ENCODE peak calls at places on chromosomes 3 and 15, in five cellular contexts. One of them, this sample, is unnamed. For H3K4me1, the result is how much of the 10 kb centered on the place peaks cover.

GRCh38 chr3:100777271-100777670 is 68.0 kb downstream of the TFG start:
- DNase-seq in H9: no peak
- DNase-seq in heart right ventricle: no peak
- DNase-seq in astrocyte: peak
- DNase-seq in A549: no peak
- DNase-seq in this sample: no peak

GRCh38 chr15:70197318-70197944 is 99.7 kb upstream of the TLE3 start:
- DNase-seq in H9: no peak
- DNase-seq in heart right ventricle: no peak
- DNase-seq in astrocyte: peak
- DNase-seq in A549: no peak
- DNase-seq in this sample: no peak

GRCh38 chr3:188349963-188350332 is 196.0 kb downstream of the LPP start:
- DNase-seq in H9: no peak
- DNase-seq in heart right ventricle: no peak
- DNase-seq in astrocyte: no peak
- DNase-seq in A549: no peak
- DNase-seq in this sample: no peak

GRCh38 chr3:170642882-170643601 is 57.2 kb upstream of the SLC7A14 start:
- DNase-seq in H9: no peak
- DNase-seq in heart right ventricle: peak
- DNase-seq in astrocyte: no peak
- DNase-seq in A549: no peak
- DNase-seq in this sample: no peak

GRCh38 chr3:53287413-53287734 is 31.6 kb upstream of the TKT start:
- DNase-seq in H9: no peak
- DNase-seq in heart right ventricle: no peak
- DNase-seq in astrocyte: no peak
- DNase-seq in A549: no peak
- DNase-seq in this sample: no peak

GRCh38 chr15:65056868-65057548 is 10.8 kb downstream of the RASL12 start:
- DNase-seq in H9: no peak
- DNase-seq in heart right ventricle: no peak
- DNase-seq in astrocyte: peak
- DNase-seq in A549: peak
- DNase-seq in this sample: no peak

GRCh38 chr15:80182611-80183210 is 29.9 kb downstream of the FAH start:
- DNase-seq in H9: no peak
- DNase-seq in heart right ventricle: no peak
- DNase-seq in astrocyte: peak
- DNase-seq in A549: no peak
- DNase-seq in this sample: no peak

GRCh38 chr15:52710050-52710709 is 31.0 kb upstream of the ATOSA start:
- DNase-seq in H9: peak
- DNase-seq in heart right ventricle: no peak
- DNase-seq in astrocyte: no peak
- DNase-seq in A549: no peak
- DNase-seq in this sample: no peak

GRCh38 chr3:123314409-123315270 is 112.9 kb downstream of the SEC22A start:
- DNase-seq in H9: peak
- DNase-seq in heart right ventricle: no peak
- DNase-seq in astrocyte: no peak
- DNase-seq in A549: no peak
- DNase-seq in this sample: no peak

GRCh38 chr3:24060055-24060454 is 115.0 kb downstream of the NR1D2 start:
- DNase-seq in H9: no peak
- DNase-seq in heart right ventricle: no peak
- DNase-seq in astrocyte: peak
- DNase-seq in A549: no peak
- DNase-seq in this sample: no peak

GRCh38 chr3:156416846-156417581 is 137.9 kb downstream of the SSR3 start:
- DNase-seq in H9: no peak
- DNase-seq in heart right ventricle: no peak
- DNase-seq in astrocyte: peak
- DNase-seq in A549: no peak
- DNase-seq in this sample: no peak

GRCh38 chr3:142866841-142867631 is 21.8 kb downstream of the PCOLCE2 start:
- DNase-seq in H9: peak
- DNase-seq in heart right ventricle: no peak
- DNase-seq in astrocyte: no peak
- DNase-seq in A549: no peak
- DNase-seq in this sample: no peak

GRCh38 chr3:13045904-13046568 is 27.2 kb downstream of the IQSEC1 start:
- DNase-seq in H9: no peak
- DNase-seq in heart right ventricle: no peak
- DNase-seq in astrocyte: no peak
- DNase-seq in A549: no peak
- DNase-seq in this sample: no peak

GRCh38 chr3:39528844-39529243 is 61.4 kb downstream of the MOBP start:
- DNase-seq in H9: no peak
- DNase-seq in heart right ventricle: no peak
- DNase-seq in astrocyte: no peak
- DNase-seq in A549: no peak
- DNase-seq in this sample: no peak

GRCh38 chr3:132210476-132211346 is 106.5 kb upstream of the ACP3 start:
- DNase-seq in H9: peak
- DNase-seq in heart right ventricle: no peak
- DNase-seq in astrocyte: no peak
- DNase-seq in A549: peak
- DNase-seq in this sample: no peak

GRCh38 chr3:62876064-62876463 is 848 bp upstream of the CADPS start:
- DNase-seq in H9: peak
- DNase-seq in heart right ventricle: peak
- DNase-seq in astrocyte: peak
- DNase-seq in A549: no peak
- DNase-seq in this sample: peak

GRCh38 chr3:43389388-43390254 is 103.3 kb downstream of the SNRK start:
- DNase-seq in H9: no peak
- DNase-seq in heart right ventricle: no peak
- DNase-seq in astrocyte: peak
- DNase-seq in A549: no peak
- DNase-seq in this sample: no peak

GRCh38 chr3:79354179-79354688 is 413.6 kb downstream of the ROBO1 start:
- DNase-seq in H9: no peak
- DNase-seq in heart right ventricle: no peak
- DNase-seq in astrocyte: no peak
- DNase-seq in A549: no peak
- DNase-seq in this sample: no peak

GRCh38 chr3:55488398-55489055 is 1.4 kb upstream of the WNT5A start:
- DNase-seq in H9: peak
- DNase-seq in heart right ventricle: peak
- DNase-seq in astrocyte: peak
- DNase-seq in A549: peak
- DNase-seq in this sample: peak

GRCh38 chr15:58985443-58985842 is 2.0 kb upstream of the RNF111 start:
- DNase-seq in H9: peak
- DNase-seq in heart right ventricle: no peak
- DNase-seq in astrocyte: no peak
- DNase-seq in A549: no peak
- DNase-seq in this sample: no peak

GRCh38 chr3:42486814-42487569 is 15.5 kb upstream of the VIPR1 start:
- DNase-seq in H9: no peak
- DNase-seq in heart right ventricle: no peak
- DNase-seq in astrocyte: no peak
- DNase-seq in A549: no peak
- DNase-seq in this sample: no peak

GRCh38 chr3:170553788-170554620 is 31.9 kb downstream of the SLC7A14 start:
- DNase-seq in H9: no peak
- DNase-seq in heart right ventricle: no peak
- DNase-seq in astrocyte: no peak
- DNase-seq in A549: no peak
- DNase-seq in this sample: no peak

GRCh38 chr15:22951031-22951380 is 29.2 kb downstream of the CYFIP1 start:
- DNase-seq in H9: no peak
- DNase-seq in heart right ventricle: peak
- DNase-seq in astrocyte: no peak
- DNase-seq in A549: no peak
- DNase-seq in this sample: no peak

GRCh38 chr3:128052831-128053419 is 688 bp downstream of the SEC61A1 start:
- DNase-seq in H9: no peak
- DNase-seq in heart right ventricle: no peak
- DNase-seq in astrocyte: no peak
- DNase-seq in A549: no peak
- DNase-seq in this sample: no peak

GRCh38 chr3:26145769-26146168 is 355.9 kb downstream of the OXSM start:
- DNase-seq in H9: no peak
- DNase-seq in heart right ventricle: no peak
- DNase-seq in astrocyte: no peak
- DNase-seq in A549: no peak
- DNase-seq in this sample: no peak

GRCh38 chr15:91553455-91553854 is 300.1 kb upstream of the SLCO3A1 start:
- DNase-seq in H9: no peak
- DNase-seq in heart right ventricle: no peak
- DNase-seq in astrocyte: no peak
- DNase-seq in A549: no peak
- DNase-seq in this sample: no peak

GRCh38 chr3:24349367-24350019 is 145.2 kb downstream of the THRB start:
- DNase-seq in H9: no peak
- DNase-seq in heart right ventricle: no peak
- DNase-seq in astrocyte: no peak
- DNase-seq in A549: no peak
- DNase-seq in this sample: no peak

GRCh38 chr3:178284180-178284579 is 252.1 kb upstream of the KCNMB2 start:
- DNase-seq in H9: no peak
- DNase-seq in heart right ventricle: no peak
- DNase-seq in astrocyte: no peak
- DNase-seq in A549: no peak
- DNase-seq in this sample: no peak

GRCh38 chr15:33380406-33380805 is 69.6 kb downstream of the RYR3 start:
- DNase-seq in H9: no peak
- DNase-seq in heart right ventricle: no peak
- DNase-seq in astrocyte: no peak
- DNase-seq in A549: no peak
- DNase-seq in this sample: no peak

GRCh38 chr15:74628199-74628598 is 12.6 kb downstream of the CLK3 start:
- DNase-seq in H9: no peak
- DNase-seq in heart right ventricle: no peak
- DNase-seq in astrocyte: no peak
- DNase-seq in A549: no peak
- DNase-seq in this sample: no peak

GRCh38 chr3:4904801-4905695 is 74.2 kb upstream of the BHLHE40 start:
- DNase-seq in H9: no peak
- DNase-seq in heart right ventricle: no peak
- DNase-seq in astrocyte: peak
- DNase-seq in A549: no peak
- DNase-seq in this sample: no peak

GRCh38 chr15:66908503-66909095 is 156.8 kb upstream of the SMAD3 start:
- DNase-seq in H9: no peak
- DNase-seq in heart right ventricle: no peak
- DNase-seq in astrocyte: no peak
- DNase-seq in A549: no peak
- DNase-seq in this sample: no peak

GRCh38 chr15:66905185-66905584 is 160.2 kb upstream of the SMAD3 start:
- DNase-seq in H9: no peak
- DNase-seq in heart right ventricle: no peak
- DNase-seq in astrocyte: no peak
- DNase-seq in A549: no peak
- DNase-seq in this sample: no peak

GRCh38 chr15:66907826-66908502 is 157.4 kb upstream of the SMAD3 start:
- DNase-seq in H9: peak
- DNase-seq in heart right ventricle: peak
- DNase-seq in astrocyte: no peak
- DNase-seq in A549: no peak
- DNase-seq in this sample: no peak

GRCh38 chr15:66906660-66907059 is 158.7 kb upstream of the SMAD3 start:
- DNase-seq in H9: peak
- DNase-seq in heart right ventricle: no peak
- DNase-seq in astrocyte: no peak
- DNase-seq in A549: no peak
- DNase-seq in this sample: no peak

DNA sequence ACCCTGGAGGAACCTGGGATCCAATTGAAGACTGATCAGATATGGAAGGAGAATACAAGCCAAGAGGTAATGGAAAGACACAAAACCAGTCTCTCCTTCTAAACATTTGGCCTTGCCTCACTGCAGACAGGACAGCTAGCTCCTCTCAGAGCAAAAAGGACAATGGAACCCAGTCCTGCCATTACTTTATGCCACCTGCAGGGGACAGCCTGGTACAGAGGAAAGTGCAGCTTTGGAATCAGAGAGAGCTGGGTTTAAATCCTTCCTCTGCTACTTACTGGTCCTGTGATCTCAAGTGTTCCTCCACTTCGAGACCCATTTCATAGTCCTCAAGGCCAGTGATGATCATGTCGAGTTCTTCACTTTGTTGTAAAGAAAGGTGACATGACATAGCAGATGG is 159.4 kb upstream of the SMAD3 start:
- DNase-seq in H9: peak
- DNase-seq in heart right ventricle: no peak
- DNase-seq in astrocyte: no peak
- DNase-seq in A549: no peak
- DNase-seq in this sample: no peak
- TF ChIP-seq CTCF in H9: peak
- TF ChIP-seq CTCF in heart right ventricle: no peak
- TF ChIP-seq CTCF in astrocyte: peak
- TF ChIP-seq CTCF in A549: no peak
- TF ChIP-seq CTCF in this sample: no peak

GRCh38 chr3:15781131-15781530 is 16.6 kb downstream of the ANKRD28 start:
- DNase-seq in H9: no peak
- DNase-seq in heart right ventricle: no peak
- DNase-seq in astrocyte: no peak
- DNase-seq in A549: no peak
- DNase-seq in this sample: no peak
- H3K4me1 ChIP-seq in H9: under half
- H3K4me1 ChIP-seq in heart right ventricle: under half
- H3K4me1 ChIP-seq in astrocyte: under half
- H3K4me1 ChIP-seq in A549: half or more
- H3K4me1 ChIP-seq in this sample: under half

GRCh38 chr3:172553526-172554252 is 30.5 kb upstream of the TNFSF10 start:
- DNase-seq in H9: no peak
- DNase-seq in heart right ventricle: no peak
- DNase-seq in astrocyte: no peak
- DNase-seq in A549: no peak
- DNase-seq in this sample: no peak

GRCh38 chr3:172546628-172547214 is 23.5 kb upstream of the TNFSF10 start:
- DNase-seq in H9: no peak
- DNase-seq in heart right ventricle: no peak
- DNase-seq in astrocyte: no peak
- DNase-seq in A549: no peak
- DNase-seq in this sample: no peak

GRCh38 chr3:172549144-172549543 is 25.9 kb upstream of the TNFSF10 start:
- DNase-seq in H9: no peak
- DNase-seq in heart right ventricle: no peak
- DNase-seq in astrocyte: peak
- DNase-seq in A549: no peak
- DNase-seq in this sample: no peak

GRCh38 chr3:172546105-172546504 is 22.9 kb upstream of the TNFSF10 start:
- DNase-seq in H9: no peak
- DNase-seq in heart right ventricle: no peak
- DNase-seq in astrocyte: no peak
- DNase-seq in A549: no peak
- DNase-seq in this sample: no peak

GRCh38 chr3:172550347-172550943 is 27.2 kb upstream of the TNFSF10 start:
- DNase-seq in H9: no peak
- DNase-seq in heart right ventricle: no peak
- DNase-seq in astrocyte: peak
- DNase-seq in A549: peak
- DNase-seq in this sample: no peak
- H3K27ac ChIP-seq in H9: no peak
- H3K27ac ChIP-seq in heart right ventricle: no peak
- H3K27ac ChIP-seq in astrocyte: peak
- H3K27ac ChIP-seq in A549: peak
- H3K27ac ChIP-seq in this sample: no peak

GRCh38 chr3:94965867-94966471 is 903.1 kb downstream of the NSUN3 start:
- DNase-seq in H9: no peak
- DNase-seq in heart right ventricle: no peak
- DNase-seq in astrocyte: no peak
- DNase-seq in A549: no peak
- DNase-seq in this sample: no peak
- TF ChIP-seq CTCF in H9: no peak
- TF ChIP-seq CTCF in heart right ventricle: no peak
- TF ChIP-seq CTCF in astrocyte: no peak
- TF ChIP-seq CTCF in A549: no peak
- TF ChIP-seq CTCF in this sample: no peak